ENCODE peak calls at places on chromosomes 3 and 15, in six cellular contexts. One of them, this sample, is unnamed.

GRCh38 chr3:181521831-181522230 is 189.9 kb upstream of the SOX2 start:
- DNase-seq in NCI-H460: no peak
- DNase-seq in stimulated activated CD4-positive, alpha-beta T cell treated with anti-CD3 and anti-CD28 coated beads, Interleukin-4, amount 100 ng/mL, for 24 hours: no peak
- DNase-seq in NCI-H2081: no peak
- DNase-seq in left kidney: no peak
- DNase-seq in activated CD4-positive, alpha-beta T cell treated with anti-CD3 and anti-CD28 coated beads, Interleukin-2, amount 50 U/mL, for 4 hours: no peak
- DNase-seq in this sample: no peak

GRCh38 chr15:75213768-75214221 is 12.1 kb downstream of the C15orf39 start:
- DNase-seq in NCI-H460: no peak
- DNase-seq in stimulated activated CD4-positive, alpha-beta T cell treated with anti-CD3 and anti-CD28 coated beads, Interleukin-4, amount 100 ng/mL, for 24 hours: no peak
- DNase-seq in NCI-H2081: no peak
- DNase-seq in left kidney: no peak
- DNase-seq in activated CD4-positive, alpha-beta T cell treated with anti-CD3 and anti-CD28 coated beads, Interleukin-2, amount 50 U/mL, for 4 hours: no peak
- DNase-seq in this sample: no peak

GRCh38 chr3:109023656-109024254 is 70.1 kb upstream of the GUCA1C start:
- DNase-seq in NCI-H460: peak
- DNase-seq in stimulated activated CD4-positive, alpha-beta T cell treated with anti-CD3 and anti-CD28 coated beads, Interleukin-4, amount 100 ng/mL, for 24 hours: peak
- DNase-seq in NCI-H2081: peak
- DNase-seq in left kidney: peak
- DNase-seq in activated CD4-positive, alpha-beta T cell treated with anti-CD3 and anti-CD28 coated beads, Interleukin-2, amount 50 U/mL, for 4 hours: peak
- DNase-seq in this sample: peak

GRCh38 chr15:66601521-66601920 is 35.7 kb upstream of the LCTL start:
- DNase-seq in NCI-H460: no peak
- DNase-seq in stimulated activated CD4-positive, alpha-beta T cell treated with anti-CD3 and anti-CD28 coated beads, Interleukin-4, amount 100 ng/mL, for 24 hours: no peak
- DNase-seq in NCI-H2081: no peak
- DNase-seq in left kidney: no peak
- DNase-seq in activated CD4-positive, alpha-beta T cell treated with anti-CD3 and anti-CD28 coated beads, Interleukin-2, amount 50 U/mL, for 4 hours: no peak
- DNase-seq in this sample: no peak

GRCh38 chr3:123385981-123386380 is 62.9 kb downstream of the ADCY5 start:
- DNase-seq in NCI-H460: no peak
- DNase-seq in stimulated activated CD4-positive, alpha-beta T cell treated with anti-CD3 and anti-CD28 coated beads, Interleukin-4, amount 100 ng/mL, for 24 hours: no peak
- DNase-seq in NCI-H2081: no peak
- DNase-seq in left kidney: no peak
- DNase-seq in activated CD4-positive, alpha-beta T cell treated with anti-CD3 and anti-CD28 coated beads, Interleukin-2, amount 50 U/mL, for 4 hours: no peak
- DNase-seq in this sample: no peak

GRCh38 chr15:23690450-23690852 is 3.3 kb upstream of the NDN start:
- DNase-seq in NCI-H460: no peak
- DNase-seq in stimulated activated CD4-positive, alpha-beta T cell treated with anti-CD3 and anti-CD28 coated beads, Interleukin-4, amount 100 ng/mL, for 24 hours: no peak
- DNase-seq in NCI-H2081: no peak
- DNase-seq in left kidney: peak
- DNase-seq in activated CD4-positive, alpha-beta T cell treated with anti-CD3 and anti-CD28 coated beads, Interleukin-2, amount 50 U/mL, for 4 hours: no peak
- DNase-seq in this sample: no peak

GRCh38 chr3:172213765-172214358 is 174.5 kb downstream of the FNDC3B start:
- DNase-seq in NCI-H460: no peak
- DNase-seq in stimulated activated CD4-positive, alpha-beta T cell treated with anti-CD3 and anti-CD28 coated beads, Interleukin-4, amount 100 ng/mL, for 24 hours: no peak
- DNase-seq in NCI-H2081: peak
- DNase-seq in left kidney: no peak
- DNase-seq in activated CD4-positive, alpha-beta T cell treated with anti-CD3 and anti-CD28 coated beads, Interleukin-2, amount 50 U/mL, for 4 hours: no peak
- DNase-seq in this sample: no peak

GRCh38 chr3:186502138-186502941 is 41.8 kb downstream of the CRYGS start:
- DNase-seq in NCI-H460: no peak
- DNase-seq in stimulated activated CD4-positive, alpha-beta T cell treated with anti-CD3 and anti-CD28 coated beads, Interleukin-4, amount 100 ng/mL, for 24 hours: no peak
- DNase-seq in NCI-H2081: no peak
- DNase-seq in left kidney: peak
- DNase-seq in activated CD4-positive, alpha-beta T cell treated with anti-CD3 and anti-CD28 coated beads, Interleukin-2, amount 50 U/mL, for 4 hours: no peak
- DNase-seq in this sample: no peak

GRCh38 chr3:136804813-136805212 is 14.1 kb upstream of the SLC35G2 start:
- DNase-seq in NCI-H460: no peak
- DNase-seq in stimulated activated CD4-positive, alpha-beta T cell treated with anti-CD3 and anti-CD28 coated beads, Interleukin-4, amount 100 ng/mL, for 24 hours: no peak
- DNase-seq in NCI-H2081: peak
- DNase-seq in left kidney: no peak
- DNase-seq in activated CD4-positive, alpha-beta T cell treated with anti-CD3 and anti-CD28 coated beads, Interleukin-2, amount 50 U/mL, for 4 hours: no peak
- DNase-seq in this sample: no peak

GRCh38 chr3:29889230-29889629 is 608.4 kb downstream of the RBMS3 start:
- DNase-seq in NCI-H460: no peak
- DNase-seq in stimulated activated CD4-positive, alpha-beta T cell treated with anti-CD3 and anti-CD28 coated beads, Interleukin-4, amount 100 ng/mL, for 24 hours: no peak
- DNase-seq in NCI-H2081: no peak
- DNase-seq in left kidney: no peak
- DNase-seq in activated CD4-positive, alpha-beta T cell treated with anti-CD3 and anti-CD28 coated beads, Interleukin-2, amount 50 U/mL, for 4 hours: no peak
- DNase-seq in this sample: no peak

GRCh38 chr15:44243146-44243545 is 45.4 kb upstream of the GOLM2 start:
- DNase-seq in NCI-H460: no peak
- DNase-seq in stimulated activated CD4-positive, alpha-beta T cell treated with anti-CD3 and anti-CD28 coated beads, Interleukin-4, amount 100 ng/mL, for 24 hours: no peak
- DNase-seq in NCI-H2081: no peak
- DNase-seq in left kidney: no peak
- DNase-seq in activated CD4-positive, alpha-beta T cell treated with anti-CD3 and anti-CD28 coated beads, Interleukin-2, amount 50 U/mL, for 4 hours: no peak
- DNase-seq in this sample: no peak

GRCh38 chr15:60208708-60209107 is 189.1 kb downstream of the ANXA2 start:
- DNase-seq in NCI-H460: no peak
- DNase-seq in stimulated activated CD4-positive, alpha-beta T cell treated with anti-CD3 and anti-CD28 coated beads, Interleukin-4, amount 100 ng/mL, for 24 hours: no peak
- DNase-seq in NCI-H2081: peak
- DNase-seq in left kidney: no peak
- DNase-seq in activated CD4-positive, alpha-beta T cell treated with anti-CD3 and anti-CD28 coated beads, Interleukin-2, amount 50 U/mL, for 4 hours: no peak
- DNase-seq in this sample: no peak

GRCh38 chr3:171770689-171771620 is 39.3 kb downstream of the PLD1 start:
- DNase-seq in NCI-H460: peak
- DNase-seq in stimulated activated CD4-positive, alpha-beta T cell treated with anti-CD3 and anti-CD28 coated beads, Interleukin-4, amount 100 ng/mL, for 24 hours: no peak
- DNase-seq in NCI-H2081: no peak
- DNase-seq in left kidney: peak
- DNase-seq in activated CD4-positive, alpha-beta T cell treated with anti-CD3 and anti-CD28 coated beads, Interleukin-2, amount 50 U/mL, for 4 hours: no peak
- DNase-seq in this sample: no peak

GRCh38 chr15:65936317-65936716 is 67.0 kb downstream of the RAB11A start:
- DNase-seq in NCI-H460: no peak
- DNase-seq in stimulated activated CD4-positive, alpha-beta T cell treated with anti-CD3 and anti-CD28 coated beads, Interleukin-4, amount 100 ng/mL, for 24 hours: no peak
- DNase-seq in NCI-H2081: peak
- DNase-seq in left kidney: no peak
- DNase-seq in activated CD4-positive, alpha-beta T cell treated with anti-CD3 and anti-CD28 coated beads, Interleukin-2, amount 50 U/mL, for 4 hours: no peak
- DNase-seq in this sample: no peak

GRCh38 chr3:46380471-46381215 is 9.9 kb downstream of the CCR5 start:
- DNase-seq in NCI-H460: no peak
- DNase-seq in stimulated activated CD4-positive, alpha-beta T cell treated with anti-CD3 and anti-CD28 coated beads, Interleukin-4, amount 100 ng/mL, for 24 hours: no peak
- DNase-seq in NCI-H2081: no peak
- DNase-seq in left kidney: no peak
- DNase-seq in activated CD4-positive, alpha-beta T cell treated with anti-CD3 and anti-CD28 coated beads, Interleukin-2, amount 50 U/mL, for 4 hours: no peak
- DNase-seq in this sample: no peak

GRCh38 chr3:159824341-159824740 is 164.3 kb upstream of the IL12A start:
- DNase-seq in NCI-H460: peak
- DNase-seq in stimulated activated CD4-positive, alpha-beta T cell treated with anti-CD3 and anti-CD28 coated beads, Interleukin-4, amount 100 ng/mL, for 24 hours: no peak
- DNase-seq in NCI-H2081: no peak
- DNase-seq in left kidney: peak
- DNase-seq in activated CD4-positive, alpha-beta T cell treated with anti-CD3 and anti-CD28 coated beads, Interleukin-2, amount 50 U/mL, for 4 hours: no peak
- DNase-seq in this sample: no peak

GRCh38 chr3:159080236-159080635 is 278.4 kb downstream of the MFSD1 start:
- DNase-seq in NCI-H460: no peak
- DNase-seq in stimulated activated CD4-positive, alpha-beta T cell treated with anti-CD3 and anti-CD28 coated beads, Interleukin-4, amount 100 ng/mL, for 24 hours: no peak
- DNase-seq in NCI-H2081: no peak
- DNase-seq in left kidney: no peak
- DNase-seq in activated CD4-positive, alpha-beta T cell treated with anti-CD3 and anti-CD28 coated beads, Interleukin-2, amount 50 U/mL, for 4 hours: no peak
- DNase-seq in this sample: no peak

GRCh38 chr15:97729270-97729669 is 231.2 kb upstream of the ARRDC4 start:
- DNase-seq in NCI-H460: no peak
- DNase-seq in stimulated activated CD4-positive, alpha-beta T cell treated with anti-CD3 and anti-CD28 coated beads, Interleukin-4, amount 100 ng/mL, for 24 hours: no peak
- DNase-seq in NCI-H2081: no peak
- DNase-seq in left kidney: peak
- DNase-seq in activated CD4-positive, alpha-beta T cell treated with anti-CD3 and anti-CD28 coated beads, Interleukin-2, amount 50 U/mL, for 4 hours: no peak
- DNase-seq in this sample: no peak

GRCh38 chr3:29416514-29416913 is 135.6 kb downstream of the RBMS3 start:
- DNase-seq in NCI-H460: no peak
- DNase-seq in stimulated activated CD4-positive, alpha-beta T cell treated with anti-CD3 and anti-CD28 coated beads, Interleukin-4, amount 100 ng/mL, for 24 hours: no peak
- DNase-seq in NCI-H2081: no peak
- DNase-seq in left kidney: no peak
- DNase-seq in activated CD4-positive, alpha-beta T cell treated with anti-CD3 and anti-CD28 coated beads, Interleukin-2, amount 50 U/mL, for 4 hours: no peak
- DNase-seq in this sample: no peak

GRCh38 chr15:41949400-41950126 is 22.8 kb downstream of the EHD4 start:
- DNase-seq in NCI-H460: no peak
- DNase-seq in stimulated activated CD4-positive, alpha-beta T cell treated with anti-CD3 and anti-CD28 coated beads, Interleukin-4, amount 100 ng/mL, for 24 hours: no peak
- DNase-seq in NCI-H2081: no peak
- DNase-seq in left kidney: peak
- DNase-seq in activated CD4-positive, alpha-beta T cell treated with anti-CD3 and anti-CD28 coated beads, Interleukin-2, amount 50 U/mL, for 4 hours: no peak
- DNase-seq in this sample: no peak

GRCh38 chr3:111594205-111594604 is 941 bp downstream of the ZBED2 start:
- DNase-seq in NCI-H460: no peak
- DNase-seq in stimulated activated CD4-positive, alpha-beta T cell treated with anti-CD3 and anti-CD28 coated beads, Interleukin-4, amount 100 ng/mL, for 24 hours: no peak
- DNase-seq in NCI-H2081: no peak
- DNase-seq in left kidney: peak
- DNase-seq in activated CD4-positive, alpha-beta T cell treated with anti-CD3 and anti-CD28 coated beads, Interleukin-2, amount 50 U/mL, for 4 hours: no peak
- DNase-seq in this sample: no peak

GRCh38 chr3:6578526-6578925 is 282.4 kb upstream of the GRM7 start:
- DNase-seq in NCI-H460: no peak
- DNase-seq in stimulated activated CD4-positive, alpha-beta T cell treated with anti-CD3 and anti-CD28 coated beads, Interleukin-4, amount 100 ng/mL, for 24 hours: no peak
- DNase-seq in NCI-H2081: no peak
- DNase-seq in left kidney: no peak
- DNase-seq in activated CD4-positive, alpha-beta T cell treated with anti-CD3 and anti-CD28 coated beads, Interleukin-2, amount 50 U/mL, for 4 hours: no peak
- DNase-seq in this sample: no peak

GRCh38 chr15:39195988-39196486 is 384.8 kb upstream of the THBS1 start:
- DNase-seq in NCI-H460: no peak
- DNase-seq in stimulated activated CD4-positive, alpha-beta T cell treated with anti-CD3 and anti-CD28 coated beads, Interleukin-4, amount 100 ng/mL, for 24 hours: no peak
- DNase-seq in NCI-H2081: no peak
- DNase-seq in left kidney: no peak
- DNase-seq in activated CD4-positive, alpha-beta T cell treated with anti-CD3 and anti-CD28 coated beads, Interleukin-2, amount 50 U/mL, for 4 hours: no peak
- DNase-seq in this sample: no peak

GRCh38 chr15:40054746-40055575 is 16.0 kb upstream of the SRP14 start:
- DNase-seq in NCI-H460: no peak
- DNase-seq in stimulated activated CD4-positive, alpha-beta T cell treated with anti-CD3 and anti-CD28 coated beads, Interleukin-4, amount 100 ng/mL, for 24 hours: no peak
- DNase-seq in NCI-H2081: peak
- DNase-seq in left kidney: peak
- DNase-seq in activated CD4-positive, alpha-beta T cell treated with anti-CD3 and anti-CD28 coated beads, Interleukin-2, amount 50 U/mL, for 4 hours: no peak
- DNase-seq in this sample: peak

GRCh38 chr3:115148142-115148790 is 1.2 kb upstream of the ZBTB20 start:
- DNase-seq in NCI-H460: no peak
- DNase-seq in stimulated activated CD4-positive, alpha-beta T cell treated with anti-CD3 and anti-CD28 coated beads, Interleukin-4, amount 100 ng/mL, for 24 hours: no peak
- DNase-seq in NCI-H2081: no peak
- DNase-seq in left kidney: no peak
- DNase-seq in activated CD4-positive, alpha-beta T cell treated with anti-CD3 and anti-CD28 coated beads, Interleukin-2, amount 50 U/mL, for 4 hours: no peak
- DNase-seq in this sample: no peak

GRCh38 chr3:168086541-168087260 is 9.0 kb downstream of the GOLIM4 start:
- DNase-seq in NCI-H460: no peak
- DNase-seq in stimulated activated CD4-positive, alpha-beta T cell treated with anti-CD3 and anti-CD28 coated beads, Interleukin-4, amount 100 ng/mL, for 24 hours: no peak
- DNase-seq in NCI-H2081: no peak
- DNase-seq in left kidney: no peak
- DNase-seq in activated CD4-positive, alpha-beta T cell treated with anti-CD3 and anti-CD28 coated beads, Interleukin-2, amount 50 U/mL, for 4 hours: no peak
- DNase-seq in this sample: no peak

GRCh38 chr3:5531741-5532140 is 344.2 kb downstream of the EDEM1 start:
- DNase-seq in NCI-H460: no peak
- DNase-seq in stimulated activated CD4-positive, alpha-beta T cell treated with anti-CD3 and anti-CD28 coated beads, Interleukin-4, amount 100 ng/mL, for 24 hours: no peak
- DNase-seq in NCI-H2081: no peak
- DNase-seq in left kidney: no peak
- DNase-seq in activated CD4-positive, alpha-beta T cell treated with anti-CD3 and anti-CD28 coated beads, Interleukin-2, amount 50 U/mL, for 4 hours: no peak
- DNase-seq in this sample: no peak

GRCh38 chr3:136802481-136802996 is 16.4 kb upstream of the SLC35G2 start:
- DNase-seq in NCI-H460: peak
- DNase-seq in stimulated activated CD4-positive, alpha-beta T cell treated with anti-CD3 and anti-CD28 coated beads, Interleukin-4, amount 100 ng/mL, for 24 hours: no peak
- DNase-seq in NCI-H2081: peak
- DNase-seq in left kidney: peak
- DNase-seq in activated CD4-positive, alpha-beta T cell treated with anti-CD3 and anti-CD28 coated beads, Interleukin-2, amount 50 U/mL, for 4 hours: no peak
- DNase-seq in this sample: no peak

GRCh38 chr15:89356634-89357298 is 22.1 kb upstream of the POLG start:
- DNase-seq in NCI-H460: peak
- DNase-seq in stimulated activated CD4-positive, alpha-beta T cell treated with anti-CD3 and anti-CD28 coated beads, Interleukin-4, amount 100 ng/mL, for 24 hours: no peak
- DNase-seq in NCI-H2081: peak
- DNase-seq in left kidney: no peak
- DNase-seq in activated CD4-positive, alpha-beta T cell treated with anti-CD3 and anti-CD28 coated beads, Interleukin-2, amount 50 U/mL, for 4 hours: no peak
- DNase-seq in this sample: peak

GRCh38 chr3:123658118-123658859 is 73.4 kb upstream of the HACD2 start:
- DNase-seq in NCI-H460: no peak
- DNase-seq in stimulated activated CD4-positive, alpha-beta T cell treated with anti-CD3 and anti-CD28 coated beads, Interleukin-4, amount 100 ng/mL, for 24 hours: no peak
- DNase-seq in NCI-H2081: no peak
- DNase-seq in left kidney: no peak
- DNase-seq in activated CD4-positive, alpha-beta T cell treated with anti-CD3 and anti-CD28 coated beads, Interleukin-2, amount 50 U/mL, for 4 hours: no peak
- DNase-seq in this sample: no peak

GRCh38 chr3:174531262-174531982 is 327.7 kb upstream of the NAALADL2 start:
- DNase-seq in NCI-H460: no peak
- DNase-seq in stimulated activated CD4-positive, alpha-beta T cell treated with anti-CD3 and anti-CD28 coated beads, Interleukin-4, amount 100 ng/mL, for 24 hours: no peak
- DNase-seq in NCI-H2081: no peak
- DNase-seq in left kidney: no peak
- DNase-seq in activated CD4-positive, alpha-beta T cell treated with anti-CD3 and anti-CD28 coated beads, Interleukin-2, amount 50 U/mL, for 4 hours: no peak
- DNase-seq in this sample: no peak

GRCh38 chr15:52180196-52180835 is 10.9 kb downstream of the GNB5 start:
- DNase-seq in NCI-H460: no peak
- DNase-seq in stimulated activated CD4-positive, alpha-beta T cell treated with anti-CD3 and anti-CD28 coated beads, Interleukin-4, amount 100 ng/mL, for 24 hours: peak
- DNase-seq in NCI-H2081: no peak
- DNase-seq in left kidney: peak
- DNase-seq in activated CD4-positive, alpha-beta T cell treated with anti-CD3 and anti-CD28 coated beads, Interleukin-2, amount 50 U/mL, for 4 hours: peak
- DNase-seq in this sample: peak

GRCh38 chr15:58951388-58952060 is 18.0 kb upstream of the SLTM start:
- DNase-seq in NCI-H460: no peak
- DNase-seq in stimulated activated CD4-positive, alpha-beta T cell treated with anti-CD3 and anti-CD28 coated beads, Interleukin-4, amount 100 ng/mL, for 24 hours: no peak
- DNase-seq in NCI-H2081: peak
- DNase-seq in left kidney: peak
- DNase-seq in activated CD4-positive, alpha-beta T cell treated with anti-CD3 and anti-CD28 coated beads, Interleukin-2, amount 50 U/mL, for 4 hours: no peak
- DNase-seq in this sample: no peak

GRCh38 chr15:88586401-88587162 is 34.6 kb upstream of the AEN start:
- DNase-seq in NCI-H460: no peak
- DNase-seq in stimulated activated CD4-positive, alpha-beta T cell treated with anti-CD3 and anti-CD28 coated beads, Interleukin-4, amount 100 ng/mL, for 24 hours: no peak
- DNase-seq in NCI-H2081: no peak
- DNase-seq in left kidney: peak
- DNase-seq in activated CD4-positive, alpha-beta T cell treated with anti-CD3 and anti-CD28 coated beads, Interleukin-2, amount 50 U/mL, for 4 hours: no peak
- DNase-seq in this sample: no peak

GRCh38 chr3:55173504-55173903 is 245.6 kb upstream of the LRTM1 start:
- DNase-seq in NCI-H460: no peak
- DNase-seq in stimulated activated CD4-positive, alpha-beta T cell treated with anti-CD3 and anti-CD28 coated beads, Interleukin-4, amount 100 ng/mL, for 24 hours: no peak
- DNase-seq in NCI-H2081: no peak
- DNase-seq in left kidney: no peak
- DNase-seq in activated CD4-positive, alpha-beta T cell treated with anti-CD3 and anti-CD28 coated beads, Interleukin-2, amount 50 U/mL, for 4 hours: no peak
- DNase-seq in this sample: no peak

GRCh38 chr3:193560870-193561269 is 6.2 kb upstream of the ATP13A4 start:
- DNase-seq in NCI-H460: no peak
- DNase-seq in stimulated activated CD4-positive, alpha-beta T cell treated with anti-CD3 and anti-CD28 coated beads, Interleukin-4, amount 100 ng/mL, for 24 hours: no peak
- DNase-seq in NCI-H2081: peak
- DNase-seq in left kidney: no peak
- DNase-seq in activated CD4-positive, alpha-beta T cell treated with anti-CD3 and anti-CD28 coated beads, Interleukin-2, amount 50 U/mL, for 4 hours: no peak
- DNase-seq in this sample: peak

GRCh38 chr15:81256916-81257315 is 60.2 kb downstream of the IL16 start:
- DNase-seq in NCI-H460: no peak
- DNase-seq in stimulated activated CD4-positive, alpha-beta T cell treated with anti-CD3 and anti-CD28 coated beads, Interleukin-4, amount 100 ng/mL, for 24 hours: no peak
- DNase-seq in NCI-H2081: no peak
- DNase-seq in left kidney: peak
- DNase-seq in activated CD4-positive, alpha-beta T cell treated with anti-CD3 and anti-CD28 coated beads, Interleukin-2, amount 50 U/mL, for 4 hours: no peak
- DNase-seq in this sample: no peak